ENCODE peak calls at places on chromosome 10, in seven cellular contexts. S is heart left ventricle; L is progenitor cell of endocrine pancreas; X is WTC11; F is CD4-positive, alpha-beta T cell; V is HFFc6; R is BJ. W is an unnamed sample.

GRCh38 chr10:85873063-85873462 is 493.5 kb downstream of the GRID1 start:
- DNase-seq in S (no peak), L (no peak), X (no peak), F (no peak), V (no peak), R (no peak), W (no peak)

GRCh38 chr10:97889461-97890265 is 40.0 kb downstream of the GOLGA7B start:
- DNase-seq in S (no peak), L (no peak), X (no peak), F (no peak), V (no peak), R (no peak), W (peak)

GRCh38 chr10:30540286-30540685 is 89.3 kb downstream of the LYZL2 start:
- DNase-seq in S (no peak), L (no peak), X (no peak), F (no peak), V (no peak), R (no peak), W (no peak)

GRCh38 chr10:61039868-61040267 is 95.9 kb upstream of the RHOBTB1 start:
- DNase-seq in S (no peak), L (no peak), X (no peak), F (no peak), V (no peak), R (no peak), W (no peak)

GRCh38 chr10:46527241-46527811 is 29.1 kb downstream of the GPRIN2 start:
- DNase-seq in S (no peak), L (no peak), X (peak), F (no peak), V (no peak), R (no peak), W (peak)

GRCh38 chr10:63681965-63682704 is 160.9 kb downstream of the REEP3 start:
- DNase-seq in S (no peak), L (no peak), X (no peak), F (no peak), V (peak), R (peak), W (no peak)

GRCh38 chr10:74103560-74104248 is 46.9 kb downstream of the AP3M1 start:
- DNase-seq in S (no peak), L (no peak), X (no peak), F (no peak), V (peak), R (no peak), W (no peak)

GRCh38 chr10:29392376-29393021 is 103.6 kb downstream of the LYZL1 start:
- DNase-seq in S (no peak), L (no peak), X (peak), F (no peak), V (peak), R (no peak), W (peak)

GRCh38 chr10:1544929-1545328 is 192.4 kb downstream of the ADARB2 start:
- DNase-seq in S (no peak), L (no peak), X (no peak), F (no peak), V (no peak), R (no peak), W (no peak)

GRCh38 chr10:4181075-4181474 is 396.1 kb upstream of the KLF6 start:
- DNase-seq in S (no peak), L (no peak), X (no peak), F (no peak), V (no peak), R (no peak), W (no peak)

GRCh38 chr10:9018161-9018843 is 963.8 kb downstream of the GATA3 start:
- DNase-seq in S (no peak), L (no peak), X (no peak), F (no peak), V (no peak), R (no peak), W (no peak)

GRCh38 chr10:93268021-93268420 is 194.3 kb downstream of the CYP26A1 start:
- DNase-seq in S (no peak), L (no peak), X (no peak), F (no peak), V (no peak), R (no peak), W (no peak)

GRCh38 chr10:84848967-84849366 is 520.6 kb downstream of the CCSER2 start:
- DNase-seq in S (no peak), L (no peak), X (no peak), F (no peak), V (no peak), R (no peak), W (no peak)

GRCh38 chr10:84842593-84842992 is 514.2 kb downstream of the CCSER2 start:
- DNase-seq in S (peak), L (no peak), X (no peak), F (no peak), V (no peak), R (no peak), W (no peak)

GRCh38 chr10:84850826-84851225 is 522.4 kb downstream of the CCSER2 start:
- DNase-seq in S (no peak), L (no peak), X (no peak), F (no peak), V (no peak), R (no peak), W (no peak)

GRCh38 chr10:84846646-84847045 is 518.3 kb downstream of the CCSER2 start:
- DNase-seq in S (no peak), L (no peak), X (no peak), F (no peak), V (no peak), R (no peak), W (no peak)

GRCh38 chr10:84845628-84846261 is 517.4 kb downstream of the CCSER2 start:
- DNase-seq in S (no peak), L (no peak), X (peak), F (no peak), V (no peak), R (no peak), W (peak)
- TF ChIP-seq CTCF in S (peak), L (peak), X (no peak), F (no peak), V (no peak), R (no peak), W (no peak)

DNA sequence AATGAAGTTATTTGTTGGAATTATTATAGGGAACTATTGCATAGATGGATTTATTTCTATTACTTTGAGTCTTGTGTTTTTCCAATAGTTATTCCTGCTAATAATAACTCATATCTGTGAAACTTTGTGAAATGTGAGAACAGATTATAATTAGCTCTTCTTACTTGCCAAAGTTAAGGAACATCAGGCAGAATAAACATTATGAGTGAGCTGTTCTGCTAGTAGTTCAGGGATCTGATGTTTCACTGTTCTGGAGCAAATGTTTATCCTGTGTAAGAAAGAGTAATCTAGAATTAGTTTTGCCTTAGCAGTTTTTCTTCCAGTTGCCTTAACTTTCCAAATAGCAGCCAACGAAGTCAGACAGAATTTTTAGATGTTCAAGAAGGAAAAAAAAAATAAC is 245.2 kb upstream of the PLXDC2 start:
- DNase-seq in S (no peak), L (no peak), X (no peak), F (no peak), V (no peak), R (no peak), W (no peak)
- TF ChIP-seq CTCF in S (no peak), L (no peak), X (no peak), F (no peak), V (no peak), R (no peak), W (no peak)

DNA sequence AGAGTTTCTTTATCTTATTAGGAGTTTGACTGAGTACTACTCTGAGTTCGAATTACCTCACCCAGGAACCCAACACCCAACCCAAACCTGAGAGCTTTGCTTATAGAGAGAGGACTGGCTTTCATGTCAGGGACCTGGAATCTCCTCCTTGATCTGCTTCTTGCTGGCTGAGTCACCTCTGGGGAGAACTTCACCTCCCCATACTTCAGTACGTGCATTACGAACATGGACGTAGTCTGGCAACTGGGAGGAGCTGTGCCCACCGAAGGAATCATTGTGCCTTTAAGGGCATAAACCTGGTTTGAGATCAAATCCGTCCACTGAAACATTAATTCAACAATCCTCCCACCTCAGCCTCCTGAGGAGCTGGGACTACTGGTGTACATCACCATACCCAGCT is 12.2 kb upstream of the PSAP start:
- DNase-seq in S (no peak), L (no peak), X (no peak), F (no peak), V (no peak), R (no peak), W (no peak)
- TF ChIP-seq CTCF in S (no peak), L (no peak), X (no peak), F (no peak), V (no peak), R (no peak), W (no peak)

DNA sequence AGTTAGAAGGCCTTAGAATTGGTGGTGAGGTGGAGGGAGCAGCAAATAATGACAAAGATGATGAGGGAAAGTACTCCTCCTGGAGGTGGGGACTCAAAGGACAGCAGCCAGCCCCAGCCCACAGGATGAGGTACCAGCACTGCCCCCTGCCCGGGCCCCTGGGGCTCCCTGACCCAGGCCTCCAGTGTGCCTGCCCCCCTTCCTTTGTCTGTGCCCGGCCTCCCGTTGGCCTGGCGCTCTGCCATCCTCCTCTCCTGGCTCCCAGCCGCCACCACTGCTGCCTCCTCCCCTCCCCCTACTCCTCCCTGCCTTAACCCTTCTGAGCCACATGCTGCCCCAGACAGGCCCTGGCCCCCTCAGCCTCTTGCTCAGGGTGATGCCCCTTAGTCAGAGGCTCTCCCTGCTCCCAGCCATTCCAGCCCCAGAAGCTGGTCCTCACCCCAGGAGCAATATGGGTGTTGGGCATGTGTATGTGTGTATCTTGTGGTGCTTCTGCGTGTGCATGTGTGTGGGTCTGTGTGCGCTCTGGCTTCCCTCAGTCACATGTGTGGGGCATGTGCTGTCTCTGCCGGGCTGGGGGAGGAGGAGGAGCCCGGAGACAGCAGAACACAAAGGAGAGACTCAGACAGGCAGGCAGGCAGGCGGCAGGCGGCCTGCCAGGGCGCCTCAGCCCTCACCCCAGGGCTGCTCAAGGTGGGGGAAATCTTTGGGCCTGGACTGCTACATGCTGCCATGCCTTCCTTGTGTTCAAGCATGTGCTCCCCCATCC is 2.6 kb downstream of the LDB1 start:
- DNase-seq in S (peak), L (no peak), X (peak), F (peak), V (peak), R (no peak), W (peak)
- TF ChIP-seq CTCF in S (no peak), L (no peak), X (no peak), F (no peak), V (peak), R (peak), W (peak)

GRCh38 chr10:80530251-80530650 is 7.5 kb upstream of the SH2D4B start:
- DNase-seq in S (peak), L (no peak), X (no peak), F (peak), V (peak), R (no peak), W (peak)
- TF ChIP-seq CTCF in S (peak), L (no peak), X (no peak), F (peak), V (peak), R (peak), W (peak)